ENCODE peak calls at places on chromosomes 7 and 10, in four cellular contexts. A is suprapubic skin, Q is prostate gland, L is sigmoid colon. U is an unnamed sample. For H3K4me1, the result is how much of the 10 kb centered on the place peaks cover.

GRCh38 chr10:100508691-100509150 is 10.9 kb downstream of the SEC31B start:
- DNase-seq in A (no peak), Q (no peak), L (no peak), U (no peak)

GRCh38 chr10:77457266-77457665 is 180.3 kb downstream of the KCNMA1 start:
- DNase-seq in A (no peak), Q (no peak), L (no peak), U (no peak)

GRCh38 chr7:16647435-16647960 is 1.5 kb downstream of the BZW2 start:
- DNase-seq in A (no peak), Q (no peak), L (no peak), U (no peak)

GRCh38 chr7:101088858-101089529 is 3.7 kb downstream of the TRIM56 start:
- DNase-seq in A (no peak), Q (no peak), L (no peak), U (no peak)

GRCh38 chr10:26269754-26270153 is 53.2 kb downstream of the GAD2 start:
- DNase-seq in A (no peak), Q (no peak), L (no peak), U (no peak)

GRCh38 chr10:33661580-33662269 is 327.3 kb upstream of the NRP1 start:
- DNase-seq in A (peak), Q (peak), L (peak), U (peak)

GRCh38 chr10:96690755-96691730 is 29.3 kb downstream of the PIK3AP1 start:
- DNase-seq in A (no peak), Q (no peak), L (no peak), U (no peak)

GRCh38 chr10:91617073-91617580 is 15.7 kb downstream of the PPP1R3C start:
- DNase-seq in A (no peak), Q (no peak), L (no peak), U (no peak)

GRCh38 chr7:70030745-70031144 is 432.5 kb downstream of the AUTS2 start:
- DNase-seq in A (no peak), Q (no peak), L (no peak), U (no peak)

GRCh38 chr7:132116369-132116768 is 459.9 kb downstream of the PLXNA4 start:
- DNase-seq in A (no peak), Q (no peak), L (no peak), U (no peak)

GRCh38 chr10:76195990-76196389 is 764.6 kb downstream of the LRMDA start:
- DNase-seq in A (no peak), Q (peak), L (no peak), U (no peak)

GRCh38 chr7:157431951-157432540 is 95.2 kb downstream of the DNAJB6 start:
- DNase-seq in A (peak), Q (no peak), L (peak), U (no peak)

GRCh38 chr10:11034762-11035161 is 17.1 kb downstream of the CELF2 start:
- DNase-seq in A (no peak), Q (no peak), L (no peak), U (no peak)

GRCh38 chr10:106181491-106181890 is 983.0 kb downstream of the SORCS1 start:
- DNase-seq in A (no peak), Q (no peak), L (no peak), U (no peak)

GRCh38 chr7:102192790-102193189 is 93.9 kb upstream of the SH2B2 start:
- DNase-seq in A (no peak), Q (no peak), L (no peak), U (no peak)

GRCh38 chr10:126133906-126134703 is 237.7 kb downstream of the FANK1 start:
- DNase-seq in A (no peak), Q (no peak), L (no peak), U (no peak)

GRCh38 chr7:69759373-69759772 is 161.1 kb downstream of the AUTS2 start:
- DNase-seq in A (no peak), Q (no peak), L (no peak), U (no peak)

GRCh38 chr7:113331155-113331898 is 213.0 kb upstream of the SMIM30 start:
- DNase-seq in A (peak), Q (no peak), L (peak), U (peak)

GRCh38 chr7:77674878-77675277 is 21.4 kb upstream of the RSBN1L start:
- DNase-seq in A (no peak), Q (no peak), L (no peak), U (peak)

GRCh38 chr7:42770106-42770505 is 141.8 kb downstream of the C7orf25 start:
- DNase-seq in A (no peak), Q (no peak), L (no peak), U (no peak)

GRCh38 chr10:28800144-28800543 is 122.8 kb downstream of the BAMBI start:
- DNase-seq in A (no peak), Q (no peak), L (no peak), U (no peak)

GRCh38 chr7:13988765-13989137 is 715 bp downstream of the ETV1 start:
- DNase-seq in A (no peak), Q (no peak), L (no peak), U (peak)

GRCh38 chr7:138257459-138258193 is 181.4 kb downstream of the AKR1D1 start:
- DNase-seq in A (no peak), Q (no peak), L (no peak), U (no peak)

GRCh38 chr10:22613011-22613410 is 101.4 kb downstream of the PIP4K2A start:
- DNase-seq in A (no peak), Q (no peak), L (no peak), U (no peak)

GRCh38 chr10:22611425-22612111 is 102.8 kb downstream of the PIP4K2A start:
- DNase-seq in A (no peak), Q (no peak), L (no peak), U (no peak)

GRCh38 chr10:22609719-22610118 is 104.7 kb downstream of the PIP4K2A start:
- DNase-seq in A (no peak), Q (no peak), L (no peak), U (no peak)

GRCh38 chr10:22610595-22610994 is 103.8 kb downstream of the PIP4K2A start:
- DNase-seq in A (no peak), Q (no peak), L (no peak), U (no peak)

DNA sequence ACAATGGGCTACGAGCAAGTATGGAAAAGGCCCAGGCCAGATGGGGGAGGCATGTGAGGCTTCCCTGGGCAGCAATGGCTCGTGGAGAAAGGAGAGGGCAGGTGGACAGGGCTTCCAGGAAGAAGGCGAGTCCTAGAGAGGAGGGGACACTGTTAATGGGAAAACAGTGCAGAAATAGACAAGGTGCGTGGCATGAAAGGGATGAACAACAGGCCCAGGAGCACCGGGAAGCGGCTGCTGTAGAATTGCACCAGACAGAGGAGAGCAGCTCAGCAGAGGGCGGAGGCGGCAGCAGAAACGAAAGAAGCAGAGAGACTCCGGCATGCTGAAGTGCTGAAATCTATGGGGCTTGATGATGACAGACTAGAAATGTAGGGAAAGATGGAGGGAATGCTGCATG is 102.1 kb downstream of the PIP4K2A start:
- DNase-seq in A (no peak), Q (no peak), L (no peak), U (no peak)
- H3K4me1 ChIP-seq in A (under half), Q (under half), L (under half), U (under half)

DNA sequence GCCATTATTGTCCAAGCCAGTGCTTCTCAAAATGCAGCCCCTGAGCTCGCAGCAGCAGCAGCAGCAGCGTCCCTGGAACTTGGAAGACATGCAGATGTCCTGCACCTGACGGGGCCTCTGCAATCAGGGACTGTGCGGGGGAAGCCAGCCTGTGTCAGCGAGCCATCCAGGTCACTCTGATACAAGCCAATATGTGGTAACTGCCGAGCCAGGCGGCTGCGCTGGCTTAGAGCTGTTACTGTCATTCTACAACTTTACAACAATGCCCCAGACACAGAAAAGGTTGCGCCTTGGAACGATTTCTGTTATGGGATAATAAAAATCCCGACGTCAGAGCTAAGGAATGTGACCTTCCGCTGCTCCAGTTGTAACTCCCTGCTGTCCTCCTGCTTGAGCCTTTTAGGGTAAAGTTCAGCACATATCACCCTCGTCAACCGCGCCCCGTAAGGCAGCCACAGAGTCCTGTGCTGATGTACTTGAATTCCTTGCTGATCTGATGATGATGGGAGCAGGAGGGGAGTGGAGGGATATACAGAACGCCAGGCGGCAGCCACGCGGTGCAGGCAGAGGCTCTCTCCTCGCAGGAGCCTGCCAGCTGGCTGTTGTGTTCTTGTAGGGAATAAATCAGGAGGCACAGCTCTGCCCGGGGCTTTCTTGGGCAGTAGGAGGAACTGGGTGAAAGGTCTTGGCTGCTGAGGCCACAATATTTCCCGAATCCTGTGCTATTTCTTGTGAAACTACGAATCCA is 20.0 kb upstream of the CRYGN start:
- DNase-seq in A (peak), Q (peak), L (peak), U (peak)
- TF ChIP-seq POLR2A in A (no peak), Q (no peak), L (peak), U (peak)

DNA sequence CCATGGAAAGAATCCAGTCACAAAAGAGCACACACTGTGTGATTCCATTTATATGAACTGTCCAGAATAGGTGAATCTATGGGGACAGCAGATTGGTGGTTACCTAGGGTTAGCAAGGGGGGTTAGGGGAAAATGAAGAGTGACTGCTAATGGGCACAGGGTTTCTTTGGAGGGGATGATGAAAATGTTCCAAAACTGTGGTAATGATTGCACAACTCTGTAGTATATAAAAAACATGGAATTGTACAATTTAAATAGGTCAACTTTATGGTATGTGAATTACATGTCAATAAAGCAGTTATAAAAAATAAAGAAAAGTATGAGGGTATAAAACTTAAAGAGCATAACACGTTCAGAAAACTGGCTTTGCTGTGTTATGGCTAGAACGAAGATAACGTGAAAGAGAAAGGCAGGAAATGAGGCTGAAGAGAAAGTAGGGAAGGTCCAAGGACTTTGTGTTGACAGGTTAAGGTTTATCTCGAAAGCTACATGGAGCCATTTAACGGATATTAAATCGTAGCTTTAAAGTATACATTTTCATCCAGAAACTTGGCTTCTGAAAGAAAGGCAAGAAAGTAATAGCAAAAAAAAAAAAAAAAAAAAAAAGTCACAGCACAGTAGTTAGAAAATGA is 26.4 kb upstream of the MSS51 start:
- DNase-seq in A (no peak), Q (no peak), L (no peak), U (no peak)
- H3K4me1 ChIP-seq in A (under half), Q (under half), L (under half), U (under half)

DNA sequence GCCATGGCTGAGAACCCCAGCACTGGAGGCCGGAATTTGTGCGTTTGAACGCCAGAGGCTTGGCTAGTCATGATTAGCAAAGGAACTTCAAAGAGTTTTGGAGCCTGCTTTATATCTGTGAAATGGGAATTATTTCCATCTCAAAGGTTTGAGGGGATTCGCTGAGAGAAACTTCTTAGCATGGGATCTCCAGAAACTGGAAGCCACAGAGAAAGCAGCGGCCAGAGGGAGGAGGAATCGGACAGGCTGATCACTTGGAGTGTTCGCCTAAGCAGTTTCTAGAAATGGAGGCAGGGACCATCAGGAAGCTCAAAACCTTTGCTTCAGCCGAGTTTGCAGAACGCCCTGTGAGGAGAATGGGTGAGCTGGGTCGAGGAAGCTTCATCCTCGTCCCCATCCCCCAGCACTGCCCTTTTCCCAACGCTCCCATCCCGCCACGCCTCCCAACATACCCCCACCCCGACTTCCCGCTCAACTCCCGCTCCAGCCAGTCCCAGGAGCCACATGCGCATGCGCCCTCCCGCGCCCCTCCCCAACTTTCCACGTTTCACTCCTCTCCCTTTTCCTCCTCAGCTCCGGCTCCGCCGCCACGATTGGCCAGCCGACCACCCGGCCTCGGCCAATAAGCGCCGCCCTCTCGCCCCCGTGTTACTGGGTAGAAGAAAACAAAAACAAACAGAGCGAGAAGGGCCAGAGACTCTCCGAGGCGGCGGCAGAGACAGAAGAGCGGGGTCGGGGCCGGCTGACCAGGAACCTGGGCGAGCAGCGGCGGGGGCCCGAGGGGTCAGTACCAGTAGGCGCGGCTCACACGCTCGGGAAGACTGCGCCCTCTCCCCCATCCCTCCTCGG is at the start of gene PDCD4:
- DNase-seq in A (peak), Q (peak), L (peak), U (peak)
- TF ChIP-seq POLR2A in A (peak), Q (peak), L (peak), U (peak)

DNA sequence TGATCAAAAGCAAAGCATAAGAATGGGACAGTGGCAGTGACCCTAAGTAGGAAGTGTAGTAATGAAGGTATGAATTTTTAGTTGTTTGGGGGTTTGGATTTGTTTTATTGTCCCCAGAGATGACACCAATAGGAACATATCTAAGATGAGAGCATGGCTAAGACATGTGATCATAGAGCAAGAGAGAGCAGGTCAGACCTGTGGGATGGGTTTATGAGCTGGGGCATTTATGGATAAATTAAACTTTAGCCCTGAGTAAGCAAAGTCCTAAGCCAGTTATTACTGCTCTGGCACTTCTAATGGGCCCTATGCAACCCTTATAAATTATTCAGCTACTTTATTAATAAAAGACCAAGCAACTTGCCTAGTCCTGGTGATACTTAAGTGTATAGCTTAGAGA is 85.2 kb downstream of the LRRC4 start:
- DNase-seq in A (no peak), Q (peak), L (no peak), U (no peak)
- H3K4me1 ChIP-seq in A (under half), Q (under half), L (under half), U (under half)

DNA sequence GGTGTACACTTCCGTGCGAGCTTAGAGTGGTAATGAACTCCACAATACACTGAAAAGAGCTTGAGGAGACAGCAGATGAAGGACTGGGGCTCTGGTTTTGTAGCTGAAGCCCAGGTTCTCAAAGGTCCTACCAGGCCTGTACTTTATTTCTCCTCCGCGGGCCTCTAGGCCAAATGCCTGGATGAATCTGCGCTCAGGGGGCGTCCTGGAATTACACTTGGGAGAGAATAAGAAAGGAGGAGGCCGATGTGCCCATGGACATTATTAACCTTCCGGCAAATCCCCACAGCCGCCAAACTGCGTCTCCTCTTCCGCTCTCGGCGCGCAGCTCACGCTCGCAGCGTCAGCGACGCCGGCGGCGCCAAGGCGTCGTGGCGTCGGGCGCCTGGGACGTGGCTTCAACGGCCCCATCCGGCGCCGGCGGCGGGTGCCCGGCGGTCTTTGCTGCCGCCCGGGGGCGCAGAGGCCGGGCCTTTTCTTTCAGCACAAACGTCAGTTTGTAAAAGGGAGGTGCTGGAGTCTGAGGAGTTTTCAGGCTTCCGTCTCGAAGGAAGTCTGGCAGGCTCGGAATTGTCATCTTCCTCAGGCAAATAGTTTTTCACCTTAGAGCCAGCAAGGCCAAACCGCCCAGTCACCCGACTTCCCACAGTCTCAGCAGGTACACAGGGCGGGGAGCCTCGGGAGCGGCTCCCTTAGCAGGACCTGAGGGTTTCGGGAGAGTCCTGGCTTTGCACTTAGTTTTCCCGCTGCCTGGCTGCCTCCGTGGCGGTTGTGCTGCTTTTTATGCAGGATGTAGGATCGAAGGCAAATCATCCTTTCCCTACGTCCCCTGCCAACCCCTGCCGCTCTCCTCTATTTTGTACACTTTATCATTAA is at the start of gene CCDC7:
- DNase-seq in A (peak), Q (peak), L (peak), U (peak)
- TF ChIP-seq POLR2A in A (no peak), Q (no peak), L (peak), U (peak)

GRCh38 chr7:44883961-44884360 is 1.4 kb downstream of the PURB start:
- DNase-seq in A (no peak), Q (no peak), L (no peak), U (no peak)

GRCh38 chr7:44881610-44882009 is 3.7 kb downstream of the PURB start:
- DNase-seq in A (no peak), Q (no peak), L (no peak), U (no peak)

GRCh38 chr7:44880317-44881018 is 4.9 kb downstream of the PURB start:
- DNase-seq in A (no peak), Q (no peak), L (no peak), U (no peak)

GRCh38 chr7:44882899-44883298 is 2.4 kb downstream of the PURB start:
- DNase-seq in A (no peak), Q (no peak), L (no peak), U (no peak)

DNA sequence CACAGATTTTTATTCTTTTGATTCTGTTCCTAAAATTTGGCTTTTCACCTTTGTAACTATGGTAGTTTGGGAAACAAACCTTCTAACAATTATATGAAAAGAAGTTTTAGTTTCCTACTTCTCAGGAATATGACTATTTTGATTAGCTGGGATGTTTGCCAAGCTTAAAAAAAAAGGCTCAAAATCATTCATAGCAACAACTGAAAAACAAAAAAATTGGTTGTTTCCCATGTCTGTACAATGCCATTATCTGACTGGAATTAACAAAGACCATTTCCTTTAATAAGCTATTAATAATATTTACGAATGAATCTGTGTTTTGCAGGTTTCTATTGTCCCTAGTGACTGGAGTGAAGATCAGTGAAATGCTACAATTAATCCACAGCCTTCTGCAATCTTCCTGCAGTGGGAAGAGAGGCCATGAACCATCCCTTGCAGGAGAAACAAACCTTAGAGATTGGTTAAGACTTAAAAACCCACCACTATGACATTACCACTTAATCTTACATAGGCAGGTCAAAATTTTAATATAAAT is 4.2 kb downstream of the PURB start:
- DNase-seq in A (no peak), Q (no peak), L (no peak), U (no peak)
- H3K4me1 ChIP-seq in A (half or more), Q (under half), L (under half), U (half or more)

GRCh38 chr7:44885394-44886317 is at the start of gene PURB:
- DNase-seq in A (peak), Q (peak), L (peak), U (peak)
- TF ChIP-seq POLR2A in A (no peak), Q (peak), L (peak), U (peak)

U was measured in thyroid gland.